ENCODE peak calls at places on chromosomes 12 and 14, in six cellular contexts. C, H, R, F, L and W are unnamed samples.
A peak's percentile ranks its signal among the peaks of the same experiment; 100 is the strongest.

GRCh38 chr12:109773384-109774011 is 59.7 kb downstream of the TRPV4 start:
- DNase-seq in C (peak; percentile 80), H (no peak), R (peak; percentile 56), F (no peak), L (no peak), W (no peak)

GRCh38 chr14:35304812-35305462 is 12.8 kb downstream of the PSMA6 start:
- DNase-seq in C (no peak), H (no peak), R (no peak), F (no peak), L (no peak), W (no peak)

GRCh38 chr12:86744547-86745212 is 488.5 kb upstream of the MGAT4C start:
- DNase-seq in C (peak; percentile 52), H (no peak), R (no peak), F (no peak), L (no peak), W (no peak)

GRCh38 chr12:47730341-47730744 is 5.1 kb upstream of the ENDOU start:
- DNase-seq in C (no peak), H (no peak), R (no peak), F (no peak), L (no peak), W (no peak)

GRCh38 chr12:133235401-133236112 is at the start of gene ANHX:
- DNase-seq in C (no peak), H (no peak), R (no peak), F (no peak), L (no peak), W (no peak)

GRCh38 chr12:87094356-87094755 is 838.2 kb upstream of the MGAT4C start:
- DNase-seq in C (peak; percentile 7), H (no peak), R (no peak), F (no peak), L (no peak), W (no peak)

GRCh38 chr14:92690171-92691011 is 58.0 kb downstream of the LGMN start:
- DNase-seq in C (peak; percentile 48), H (peak; percentile 72), R (peak; percentile 63), F (no peak), L (peak; percentile 65), W (no peak)

GRCh38 chr14:104315625-104316024 is 177.2 kb downstream of the KIF26A start:
- DNase-seq in C (no peak), H (no peak), R (peak; percentile 38), F (no peak), L (no peak), W (no peak)

GRCh38 chr12:6968426-6968825 is 2.0 kb downstream of the PHB2 start:
- DNase-seq in C (no peak), H (no peak), R (no peak), F (no peak), L (no peak), W (no peak)

GRCh38 chr12:67916266-67916970 is 72.8 kb upstream of the IFNG-AS1 start:
- DNase-seq in C (no peak), H (no peak), R (no peak), F (no peak), L (no peak), W (no peak)

GRCh38 chr14:59588136-59588535 is 11.5 kb upstream of the CCDC175 start:
- DNase-seq in C (no peak), H (no peak), R (no peak), F (no peak), L (no peak), W (no peak)

DNA sequence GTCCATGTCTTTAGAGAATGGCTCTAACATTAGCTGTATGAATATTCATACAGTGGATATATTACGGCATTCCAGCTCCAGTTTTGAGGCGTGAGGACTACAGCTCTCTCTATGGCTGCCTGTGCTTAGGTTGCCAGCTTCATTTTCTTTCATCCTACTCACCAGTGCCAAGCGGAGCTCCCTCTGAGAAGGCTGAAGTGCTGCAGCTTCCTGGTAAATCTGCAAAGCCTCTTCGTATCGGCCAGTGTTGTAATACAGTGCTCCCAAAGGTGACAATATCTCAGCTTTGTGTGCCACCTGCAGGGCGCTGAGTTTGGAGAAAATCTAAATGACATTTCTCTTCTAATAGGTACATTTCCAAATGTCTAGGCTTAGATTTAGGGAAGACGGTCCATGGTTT is 19.8 kb upstream of the OVCH1 start:
- DNase-seq in C (no peak), H (no peak), R (no peak), F (no peak), L (no peak), W (no peak)
- TF ChIP-seq CTCF in C (no peak), H (no peak), R (no peak), F (no peak), L (no peak), W (peak; percentile 22)

GRCh38 chr12:69630191-69630590 is 19.5 kb upstream of the LRRC10 start:
- DNase-seq in C (peak; percentile 6), H (no peak), R (no peak), F (no peak), L (no peak), W (no peak)

DNA sequence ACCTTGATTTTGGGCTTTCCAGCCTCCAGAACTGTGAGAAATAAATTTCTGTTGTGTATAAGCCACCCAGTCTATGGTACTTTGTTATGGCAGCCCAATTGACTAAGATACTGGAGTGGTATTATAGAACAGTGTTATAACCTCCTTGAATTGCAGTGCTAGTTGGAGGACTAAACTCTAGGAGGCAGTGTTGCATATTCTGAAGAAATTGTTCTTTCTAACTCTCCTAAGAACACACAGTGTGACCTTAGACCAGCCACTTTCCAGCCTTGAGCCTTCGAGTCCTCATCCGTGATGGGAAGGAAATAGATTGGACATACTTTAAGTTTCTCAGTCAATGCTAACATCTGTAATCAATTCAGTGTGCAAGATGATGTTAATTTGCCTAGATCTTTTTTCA is 22.4 kb upstream of the LRRC10 start:
- DNase-seq in C (no peak), H (no peak), R (no peak), F (no peak), L (no peak), W (no peak)
- TF ChIP-seq CTCF in C (peak; percentile 58), H (peak; percentile 32), R (no peak), F (peak; percentile 30), L (peak; percentile 17), W (no peak)

GRCh38 chr12:12399906-12400305 is 43.0 kb downstream of the BORCS5 start:
- DNase-seq in C (no peak), H (peak; percentile 25), R (no peak), F (no peak), L (no peak), W (no peak)

GRCh38 chr12:12396727-12397126 is 39.8 kb downstream of the BORCS5 start:
- DNase-seq in C (no peak), H (no peak), R (no peak), F (no peak), L (no peak), W (no peak)

GRCh38 chr12:12397184-12397583 is 40.3 kb downstream of the BORCS5 start:
- DNase-seq in C (no peak), H (no peak), R (no peak), F (no peak), L (no peak), W (no peak)

GRCh38 chr12:12399161-12399560 is 42.3 kb downstream of the BORCS5 start:
- DNase-seq in C (no peak), H (no peak), R (no peak), F (no peak), L (no peak), W (no peak)

GRCh38 chr12:12398026-12398859 is 41.4 kb downstream of the BORCS5 start:
- DNase-seq in C (peak; percentile 88), H (peak; percentile 95), R (peak; percentile 88), F (no peak), L (peak; percentile 98), W (no peak)
- TF ChIP-seq CTCF in C (peak; percentile 48), H (no peak), R (no peak), F (no peak), L (peak; percentile 35), W (no peak)

GRCh38 chr14:79411403-79412174 is 799.7 kb downstream of the DIO2 start:
- DNase-seq in C (peak; percentile 46), H (no peak), R (no peak), F (no peak), L (no peak), W (no peak)

GRCh38 chr14:79407572-79407971 is 803.7 kb downstream of the DIO2 start:
- DNase-seq in C (peak; percentile 47), H (no peak), R (no peak), F (no peak), L (no peak), W (no peak)

GRCh38 chr14:79404874-79405273 is 806.4 kb downstream of the DIO2 start:
- DNase-seq in C (no peak), H (no peak), R (no peak), F (no peak), L (no peak), W (no peak)

GRCh38 chr14:79405511-79405910 is 805.8 kb downstream of the DIO2 start:
- DNase-seq in C (no peak), H (no peak), R (no peak), F (no peak), L (no peak), W (no peak)

DNA sequence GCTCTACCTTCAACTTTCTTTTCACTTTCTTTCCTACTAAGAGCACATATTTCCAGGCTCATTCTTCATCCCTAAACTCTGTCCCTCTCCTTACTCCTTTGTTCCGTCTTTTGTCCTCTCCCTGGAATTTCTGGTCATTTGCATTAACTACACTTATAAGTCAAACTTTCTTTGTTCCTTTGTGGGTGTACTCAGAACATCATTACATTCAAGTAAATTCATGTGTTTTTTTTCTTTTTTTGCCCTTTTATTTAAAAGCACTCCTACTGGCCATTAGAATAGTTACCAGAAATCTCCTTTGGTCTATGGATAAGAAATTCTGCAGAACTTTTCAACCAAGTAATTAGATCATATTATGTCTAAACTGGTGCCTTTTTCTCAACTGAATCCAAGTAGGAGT is 802.6 kb downstream of the DIO2 start:
- DNase-seq in C (no peak), H (no peak), R (no peak), F (no peak), L (no peak), W (no peak)
- TF ChIP-seq CTCF in C (no peak), H (peak; percentile 25), R (no peak), F (no peak), L (peak; percentile 22), W (no peak)

GRCh38 chr14:61753631-61754030 is 8.6 kb upstream of the SNAPC1 start:
- DNase-seq in C (no peak), H (peak; percentile 58), R (no peak), F (no peak), L (no peak), W (no peak)
- TF ChIP-seq CTCF in C (peak; percentile 7), H (peak; percentile 30), R (no peak), F (peak; percentile 44), L (peak; percentile 26), W (peak; percentile 24)

DNA sequence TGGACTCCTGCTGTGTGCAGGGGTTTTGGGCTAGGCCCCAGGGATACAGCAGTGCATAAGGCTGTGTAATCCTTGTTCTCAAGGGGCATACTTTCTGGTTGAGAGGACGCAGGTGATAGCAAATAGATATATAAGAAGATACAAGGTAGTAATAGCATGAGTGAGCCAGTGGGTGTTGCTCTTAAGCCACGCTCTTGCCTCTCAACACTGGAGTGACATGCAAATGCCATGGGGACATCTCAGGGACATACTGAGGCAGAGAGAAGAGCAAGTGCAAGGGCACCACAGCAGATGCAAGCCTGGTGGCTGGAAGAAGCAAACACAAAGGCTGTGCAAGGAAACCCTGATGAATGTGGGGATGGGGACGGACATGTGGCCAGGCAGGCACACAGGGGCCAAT is 223.3 kb downstream of the CHST11 start:
- DNase-seq in C (no peak), H (no peak), R (no peak), F (no peak), L (no peak), W (peak; percentile 55)
- TF ChIP-seq CTCF in C (peak; percentile 35), H (peak; percentile 41), R (no peak), F (peak; percentile 69), L (peak; percentile 23), W (peak; percentile 62)